ENCODE peak calls at places on chromosomes 3 and 15, in seven cellular contexts. One of them, this sample, is unnamed.

GRCh38 chr3:98952404-98952803 is 50.9 kb upstream of the DCBLD2 start:
- DNase-seq in fibroblast of pulmonary artery: no peak
- DNase-seq in AG04450: no peak
- DNase-seq in uterus: no peak
- DNase-seq in coronary artery: no peak
- DNase-seq in IMR-90: no peak
- DNase-seq in RWPE2: no peak
- DNase-seq in this sample: no peak

GRCh38 chr3:58209933-58210332 is 839 bp downstream of the DNASE1L3 start:
- DNase-seq in fibroblast of pulmonary artery: no peak
- DNase-seq in AG04450: no peak
- DNase-seq in uterus: no peak
- DNase-seq in coronary artery: no peak
- DNase-seq in IMR-90: no peak
- DNase-seq in RWPE2: no peak
- DNase-seq in this sample: no peak

GRCh38 chr3:24060055-24060454 is 115.0 kb downstream of the NR1D2 start:
- DNase-seq in fibroblast of pulmonary artery: peak
- DNase-seq in AG04450: no peak
- DNase-seq in uterus: no peak
- DNase-seq in coronary artery: no peak
- DNase-seq in IMR-90: peak
- DNase-seq in RWPE2: no peak
- DNase-seq in this sample: no peak

GRCh38 chr3:52128118-52128683 is 26.0 kb downstream of the POC1A start:
- DNase-seq in fibroblast of pulmonary artery: peak
- DNase-seq in AG04450: no peak
- DNase-seq in uterus: no peak
- DNase-seq in coronary artery: no peak
- DNase-seq in IMR-90: peak
- DNase-seq in RWPE2: no peak
- DNase-seq in this sample: no peak

GRCh38 chr3:188929138-188929537 is 242.6 kb upstream of the TPRG1 start:
- DNase-seq in fibroblast of pulmonary artery: no peak
- DNase-seq in AG04450: no peak
- DNase-seq in uterus: no peak
- DNase-seq in coronary artery: no peak
- DNase-seq in IMR-90: no peak
- DNase-seq in RWPE2: no peak
- DNase-seq in this sample: no peak

GRCh38 chr3:59381282-59381681 is 331.5 kb upstream of the CFAP20DC start:
- DNase-seq in fibroblast of pulmonary artery: no peak
- DNase-seq in AG04450: no peak
- DNase-seq in uterus: no peak
- DNase-seq in coronary artery: no peak
- DNase-seq in IMR-90: no peak
- DNase-seq in RWPE2: no peak
- DNase-seq in this sample: no peak

GRCh38 chr15:70575251-70576227 is 187.8 kb downstream of the UACA start:
- DNase-seq in fibroblast of pulmonary artery: no peak
- DNase-seq in AG04450: no peak
- DNase-seq in uterus: no peak
- DNase-seq in coronary artery: peak
- DNase-seq in IMR-90: no peak
- DNase-seq in RWPE2: no peak
- DNase-seq in this sample: no peak

GRCh38 chr15:25790003-25790660 is 73.0 kb downstream of the ATP10A start:
- DNase-seq in fibroblast of pulmonary artery: peak
- DNase-seq in AG04450: peak
- DNase-seq in uterus: peak
- DNase-seq in coronary artery: peak
- DNase-seq in IMR-90: peak
- DNase-seq in RWPE2: no peak
- DNase-seq in this sample: no peak

GRCh38 chr3:189841474-189842205 is 210.5 kb downstream of the TP63 start:
- DNase-seq in fibroblast of pulmonary artery: peak
- DNase-seq in AG04450: no peak
- DNase-seq in uterus: no peak
- DNase-seq in coronary artery: no peak
- DNase-seq in IMR-90: peak
- DNase-seq in RWPE2: no peak
- DNase-seq in this sample: no peak

GRCh38 chr3:177468816-177469590 is 271.7 kb upstream of the TBL1XR1 start:
- DNase-seq in fibroblast of pulmonary artery: peak
- DNase-seq in AG04450: no peak
- DNase-seq in uterus: no peak
- DNase-seq in coronary artery: no peak
- DNase-seq in IMR-90: peak
- DNase-seq in RWPE2: no peak
- DNase-seq in this sample: no peak

GRCh38 chr3:39260957-39261356 is 18.9 kb downstream of the CX3CR1 start:
- DNase-seq in fibroblast of pulmonary artery: peak
- DNase-seq in AG04450: peak
- DNase-seq in uterus: peak
- DNase-seq in coronary artery: peak
- DNase-seq in IMR-90: peak
- DNase-seq in RWPE2: peak
- DNase-seq in this sample: peak
- TF ChIP-seq CTCF in fibroblast of pulmonary artery: peak
- TF ChIP-seq CTCF in AG04450: peak
- TF ChIP-seq CTCF in uterus: peak
- TF ChIP-seq CTCF in coronary artery: no peak
- TF ChIP-seq CTCF in IMR-90: peak
- TF ChIP-seq CTCF in RWPE2: peak
- TF ChIP-seq CTCF in this sample: peak

DNA sequence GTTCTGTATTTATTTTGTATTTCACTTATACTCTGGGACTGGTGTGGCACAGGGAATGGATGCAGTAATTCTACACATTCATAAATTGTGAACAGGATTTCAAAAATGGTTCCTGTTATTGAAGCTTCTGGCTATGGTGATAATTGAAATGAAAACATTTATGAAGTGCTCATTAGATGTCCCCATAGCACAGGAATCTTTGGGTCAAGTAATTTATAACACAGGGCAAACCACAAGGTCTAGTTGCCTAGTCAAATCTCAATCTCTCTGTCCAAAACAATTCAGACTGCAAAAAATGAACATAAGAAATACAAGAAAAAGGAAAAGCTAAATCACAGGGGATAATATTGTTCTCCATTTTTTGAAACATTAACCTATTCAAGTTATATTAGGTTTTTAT is 117.5 kb upstream of the PTPRG start:
- DNase-seq in fibroblast of pulmonary artery: no peak
- DNase-seq in AG04450: no peak
- DNase-seq in uterus: no peak
- DNase-seq in coronary artery: no peak
- DNase-seq in IMR-90: no peak
- DNase-seq in RWPE2: no peak
- DNase-seq in this sample: no peak
- TF ChIP-seq CTCF in fibroblast of pulmonary artery: no peak
- TF ChIP-seq CTCF in AG04450: no peak
- TF ChIP-seq CTCF in uterus: no peak
- TF ChIP-seq CTCF in coronary artery: no peak
- TF ChIP-seq CTCF in IMR-90: no peak
- TF ChIP-seq CTCF in RWPE2: no peak
- TF ChIP-seq CTCF in this sample: no peak

GRCh38 chr3:65972765-65973164 is 66.0 kb downstream of the MAGI1 start:
- DNase-seq in fibroblast of pulmonary artery: no peak
- DNase-seq in AG04450: no peak
- DNase-seq in uterus: no peak
- DNase-seq in coronary artery: no peak
- DNase-seq in IMR-90: no peak
- DNase-seq in RWPE2: no peak
- DNase-seq in this sample: no peak

GRCh38 chr3:65975031-65975430 is 63.7 kb downstream of the MAGI1 start:
- DNase-seq in fibroblast of pulmonary artery: no peak
- DNase-seq in AG04450: no peak
- DNase-seq in uterus: no peak
- DNase-seq in coronary artery: no peak
- DNase-seq in IMR-90: no peak
- DNase-seq in RWPE2: no peak
- DNase-seq in this sample: no peak

GRCh38 chr3:65971281-65972252 is 67.2 kb downstream of the MAGI1 start:
- DNase-seq in fibroblast of pulmonary artery: no peak
- DNase-seq in AG04450: no peak
- DNase-seq in uterus: no peak
- DNase-seq in coronary artery: no peak
- DNase-seq in IMR-90: no peak
- DNase-seq in RWPE2: no peak
- DNase-seq in this sample: no peak

GRCh38 chr3:65978116-65978515 is 60.6 kb downstream of the MAGI1 start:
- DNase-seq in fibroblast of pulmonary artery: no peak
- DNase-seq in AG04450: no peak
- DNase-seq in uterus: no peak
- DNase-seq in coronary artery: no peak
- DNase-seq in IMR-90: no peak
- DNase-seq in RWPE2: no peak
- DNase-seq in this sample: no peak

GRCh38 chr3:65974505-65974904 is 64.2 kb downstream of the MAGI1 start:
- DNase-seq in fibroblast of pulmonary artery: no peak
- DNase-seq in AG04450: no peak
- DNase-seq in uterus: no peak
- DNase-seq in coronary artery: no peak
- DNase-seq in IMR-90: no peak
- DNase-seq in RWPE2: no peak
- DNase-seq in this sample: no peak
- TF ChIP-seq CTCF in fibroblast of pulmonary artery: no peak
- TF ChIP-seq CTCF in AG04450: peak
- TF ChIP-seq CTCF in uterus: no peak
- TF ChIP-seq CTCF in coronary artery: no peak
- TF ChIP-seq CTCF in IMR-90: no peak
- TF ChIP-seq CTCF in RWPE2: no peak
- TF ChIP-seq CTCF in this sample: no peak

GRCh38 chr3:6204891-6205290 is 656.0 kb upstream of the GRM7 start:
- DNase-seq in fibroblast of pulmonary artery: no peak
- DNase-seq in AG04450: no peak
- DNase-seq in uterus: no peak
- DNase-seq in coronary artery: no peak
- DNase-seq in IMR-90: no peak
- DNase-seq in RWPE2: no peak
- DNase-seq in this sample: no peak
- TF ChIP-seq CTCF in fibroblast of pulmonary artery: no peak
- TF ChIP-seq CTCF in AG04450: no peak
- TF ChIP-seq CTCF in uterus: no peak
- TF ChIP-seq CTCF in coronary artery: no peak
- TF ChIP-seq CTCF in IMR-90: no peak
- TF ChIP-seq CTCF in RWPE2: no peak
- TF ChIP-seq CTCF in this sample: no peak

GRCh38 chr3:170180952-170181876 is at the start of gene PHC3:
- DNase-seq in fibroblast of pulmonary artery: peak
- DNase-seq in AG04450: peak
- DNase-seq in uterus: peak
- DNase-seq in coronary artery: peak
- DNase-seq in IMR-90: peak
- DNase-seq in RWPE2: peak
- DNase-seq in this sample: peak
- TF ChIP-seq CTCF in fibroblast of pulmonary artery: no peak
- TF ChIP-seq CTCF in AG04450: peak
- TF ChIP-seq CTCF in uterus: peak
- TF ChIP-seq CTCF in coronary artery: no peak
- TF ChIP-seq CTCF in IMR-90: no peak
- TF ChIP-seq CTCF in RWPE2: no peak
- TF ChIP-seq CTCF in this sample: no peak

GRCh38 chr3:94291686-94292085 is 228.8 kb downstream of the NSUN3 start:
- DNase-seq in fibroblast of pulmonary artery: no peak
- DNase-seq in AG04450: no peak
- DNase-seq in uterus: no peak
- DNase-seq in coronary artery: no peak
- DNase-seq in IMR-90: no peak
- DNase-seq in RWPE2: no peak
- DNase-seq in this sample: no peak

DNA sequence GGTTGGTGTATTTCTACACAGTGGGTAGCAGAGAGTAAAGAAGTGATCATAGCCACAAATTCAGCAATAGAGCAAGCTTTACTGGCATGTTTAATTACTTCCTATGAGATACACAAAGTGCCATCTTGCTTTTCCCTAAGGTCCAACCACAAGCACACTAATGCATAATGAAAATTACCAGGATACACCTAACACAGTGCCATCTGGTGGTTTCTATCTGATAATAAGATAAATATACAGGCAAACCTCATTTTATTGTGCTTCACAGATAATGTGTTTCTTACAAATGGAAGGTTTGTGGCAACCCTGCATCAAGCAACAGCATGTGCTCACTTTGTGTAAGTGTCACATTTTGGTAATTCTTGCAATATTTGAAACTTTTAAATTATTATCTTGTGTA is 223.0 kb downstream of the NSUN3 start:
- DNase-seq in fibroblast of pulmonary artery: peak
- DNase-seq in AG04450: no peak
- DNase-seq in uterus: no peak
- DNase-seq in coronary artery: no peak
- DNase-seq in IMR-90: no peak
- DNase-seq in RWPE2: no peak
- DNase-seq in this sample: no peak
- TF ChIP-seq CTCF in fibroblast of pulmonary artery: no peak
- TF ChIP-seq CTCF in AG04450: peak
- TF ChIP-seq CTCF in uterus: no peak
- TF ChIP-seq CTCF in coronary artery: no peak
- TF ChIP-seq CTCF in IMR-90: peak
- TF ChIP-seq CTCF in RWPE2: peak
- TF ChIP-seq CTCF in this sample: peak

GRCh38 chr3:32147509-32147908 is 41.1 kb downstream of the GPD1L start:
- DNase-seq in fibroblast of pulmonary artery: no peak
- DNase-seq in AG04450: no peak
- DNase-seq in uterus: no peak
- DNase-seq in coronary artery: no peak
- DNase-seq in IMR-90: peak
- DNase-seq in RWPE2: no peak
- DNase-seq in this sample: no peak

GRCh38 chr3:32146669-32147315 is 40.4 kb downstream of the GPD1L start:
- DNase-seq in fibroblast of pulmonary artery: no peak
- DNase-seq in AG04450: no peak
- DNase-seq in uterus: no peak
- DNase-seq in coronary artery: no peak
- DNase-seq in IMR-90: no peak
- DNase-seq in RWPE2: no peak
- DNase-seq in this sample: no peak

GRCh38 chr3:32148356-32148755 is 41.9 kb downstream of the GPD1L start:
- DNase-seq in fibroblast of pulmonary artery: no peak
- DNase-seq in AG04450: no peak
- DNase-seq in uterus: no peak
- DNase-seq in coronary artery: no peak
- DNase-seq in IMR-90: no peak
- DNase-seq in RWPE2: no peak
- DNase-seq in this sample: no peak

GRCh38 chr3:32143849-32144757 is 37.7 kb downstream of the GPD1L start:
- DNase-seq in fibroblast of pulmonary artery: peak
- DNase-seq in AG04450: peak
- DNase-seq in uterus: peak
- DNase-seq in coronary artery: no peak
- DNase-seq in IMR-90: peak
- DNase-seq in RWPE2: no peak
- DNase-seq in this sample: no peak

GRCh38 chr3:32147935-32148334 is 41.5 kb downstream of the GPD1L start:
- DNase-seq in fibroblast of pulmonary artery: no peak
- DNase-seq in AG04450: no peak
- DNase-seq in uterus: no peak
- DNase-seq in coronary artery: no peak
- DNase-seq in IMR-90: no peak
- DNase-seq in RWPE2: no peak
- DNase-seq in this sample: no peak
- TF ChIP-seq CTCF in fibroblast of pulmonary artery: peak
- TF ChIP-seq CTCF in AG04450: no peak
- TF ChIP-seq CTCF in uterus: no peak
- TF ChIP-seq CTCF in coronary artery: no peak
- TF ChIP-seq CTCF in IMR-90: peak
- TF ChIP-seq CTCF in RWPE2: peak
- TF ChIP-seq CTCF in this sample: no peak